ENCODE peak calls at places on chromosome 7, in ten cellular contexts. M, C, U, Q, A, P, H, R, S and E are unnamed samples.
A peak's percentile ranks its signal among the peaks of the same experiment; 100 is the strongest.

GRCh38 chr7:22821702-22822485 is 755 bp downstream of the TOMM7 start:
- DNase-seq in M (peak; percentile 9), C (no peak), U (peak; percentile 12), Q (no peak), A (no peak), P (no peak), H (no peak), R (peak; percentile 42), S (no peak), E (no peak)

GRCh38 chr7:5424689-5425506 is 1.3 kb upstream of the TNRC18 start:
- DNase-seq in M (peak; percentile 57), C (no peak), U (peak; percentile 51), Q (peak; percentile 69), A (peak; percentile 57), P (no peak), H (no peak), R (peak; percentile 66), S (no peak), E (no peak)

GRCh38 chr7:138913783-138914182 is 67.4 kb downstream of the KIAA1549 start:
- DNase-seq in M (no peak), C (no peak), U (no peak), Q (no peak), A (no peak), P (no peak), H (no peak), R (no peak), S (no peak), E (no peak)

GRCh38 chr7:157601530-157601929 is 264.7 kb downstream of the DNAJB6 start:
- DNase-seq in M (no peak), C (no peak), U (no peak), Q (no peak), A (no peak), P (no peak), H (peak; percentile 34), R (no peak), S (no peak), E (no peak)

GRCh38 chr7:20236790-20237189 is 19.6 kb upstream of the MACC1 start:
- DNase-seq in M (peak; percentile 54), C (no peak), U (peak; percentile 65), Q (no peak), A (no peak), P (no peak), H (no peak), R (no peak), S (no peak), E (no peak)

GRCh38 chr7:131497454-131497853 is 59.0 kb downstream of the PODXL start:
- DNase-seq in M (no peak), C (no peak), U (no peak), Q (no peak), A (no peak), P (no peak), H (no peak), R (no peak), S (no peak), E (no peak)

GRCh38 chr7:27110163-27110976 is 7.9 kb upstream of the HOXA2 start:
- DNase-seq in M (peak; percentile 27), C (no peak), U (peak; percentile 94), Q (peak; percentile 79), A (no peak), P (peak; percentile 83), H (no peak), R (peak; percentile 96), S (no peak), E (peak; percentile 55)

GRCh38 chr7:117802660-117803059 is 70.6 kb downstream of the CTTNBP2 start:
- DNase-seq in M (no peak), C (no peak), U (no peak), Q (no peak), A (no peak), P (no peak), H (no peak), R (no peak), S (no peak), E (no peak)

GRCh38 chr7:101124376-101125056 is 2.4 kb upstream of the SERPINE1 start:
- DNase-seq in M (peak; percentile 77), C (peak; percentile 83), U (peak; percentile 64), Q (no peak), A (no peak), P (no peak), H (no peak), R (peak; percentile 100), S (peak; percentile 77), E (no peak)

GRCh38 chr7:91947948-91948347 is 7.3 kb downstream of the AKAP9 start:
- DNase-seq in M (no peak), C (no peak), U (no peak), Q (no peak), A (no peak), P (no peak), H (no peak), R (no peak), S (no peak), E (no peak)

GRCh38 chr7:25124485-25125136 is 449 bp downstream of the CYCS start:
- DNase-seq in M (peak; percentile 10), C (no peak), U (no peak), Q (no peak), A (no peak), P (peak; percentile 10), H (no peak), R (no peak), S (no peak), E (peak; percentile 72)

GRCh38 chr7:108723343-108723957 is 153.8 kb downstream of the DNAJB9 start:
- DNase-seq in M (no peak), C (no peak), U (no peak), Q (no peak), A (no peak), P (no peak), H (no peak), R (no peak), S (no peak), E (no peak)

GRCh38 chr7:108014747-108015682 is 12.1 kb upstream of the LAMB1 start:
- DNase-seq in M (peak; percentile 85), C (no peak), U (peak; percentile 82), Q (no peak), A (no peak), P (no peak), H (no peak), R (peak; percentile 81), S (no peak), E (no peak)

GRCh38 chr7:128697301-128697905 is 25.3 kb downstream of the GARIN1A start:
- DNase-seq in M (peak; percentile 80), C (peak; percentile 22), U (no peak), Q (peak; percentile 56), A (no peak), P (peak; percentile 48), H (peak; percentile 5), R (peak; percentile 78), S (peak; percentile 17), E (no peak)

GRCh38 chr7:54544356-54545240 is 2.4 kb downstream of the VSTM2A start:
- DNase-seq in M (no peak), C (no peak), U (no peak), Q (no peak), A (no peak), P (no peak), H (no peak), R (no peak), S (no peak), E (no peak)

GRCh38 chr7:148264933-148265557 is 325.5 kb upstream of the C7orf33 start:
- DNase-seq in M (peak; percentile 18), C (no peak), U (peak; percentile 69), Q (no peak), A (peak; percentile 67), P (peak; percentile 21), H (no peak), R (peak; percentile 38), S (no peak), E (peak; percentile 53)

GRCh38 chr7:100612730-100613446 is 548 bp downstream of the MOSPD3 start:
- DNase-seq in M (no peak), C (no peak), U (peak; percentile 11), Q (no peak), A (no peak), P (no peak), H (no peak), R (no peak), S (no peak), E (peak; percentile 23)

GRCh38 chr7:77368974-77369373 is 47.2 kb downstream of the GSAP start:
- DNase-seq in M (peak; percentile 9), C (no peak), U (peak; percentile 41), Q (no peak), A (no peak), P (no peak), H (no peak), R (peak; percentile 32), S (no peak), E (no peak)

GRCh38 chr7:41834805-41835694 is 132.2 kb upstream of the INHBA start:
- DNase-seq in M (peak; percentile 53), C (no peak), U (no peak), Q (no peak), A (no peak), P (no peak), H (no peak), R (peak; percentile 76), S (no peak), E (no peak)

GRCh38 chr7:149662591-149663095 is 110.7 kb downstream of the ZNF467 start:
- DNase-seq in M (peak; percentile 43), C (no peak), U (peak; percentile 77), Q (peak; percentile 71), A (peak; percentile 17), P (no peak), H (peak; percentile 7), R (peak; percentile 60), S (no peak), E (peak; percentile 15)

GRCh38 chr7:1578513-1578912 is 8.7 kb upstream of the PSMG3 start:
- DNase-seq in M (no peak), C (no peak), U (no peak), Q (no peak), A (no peak), P (no peak), H (no peak), R (no peak), S (no peak), E (no peak)

GRCh38 chr7:112422842-112423496 is 27.3 kb upstream of the IFRD1 start:
- DNase-seq in M (peak; percentile 78), C (peak; percentile 79), U (peak; percentile 98), Q (peak; percentile 84), A (peak; percentile 42), P (peak; percentile 68), H (peak; percentile 31), R (peak; percentile 98), S (peak; percentile 65), E (no peak)

GRCh38 chr7:135800560-135800959 is 51.9 kb upstream of the FAM180A start:
- DNase-seq in M (no peak), C (no peak), U (no peak), Q (no peak), A (no peak), P (no peak), H (no peak), R (no peak), S (no peak), E (no peak)

GRCh38 chr7:42967391-42967790 is 35.2 kb downstream of the MRPL32 start:
- DNase-seq in M (no peak), C (no peak), U (no peak), Q (no peak), A (no peak), P (no peak), H (no peak), R (no peak), S (no peak), E (no peak)

GRCh38 chr7:74349621-74350020 is 60.4 kb downstream of the CLIP2 start:
- DNase-seq in M (no peak), C (no peak), U (no peak), Q (no peak), A (no peak), P (no peak), H (no peak), R (no peak), S (no peak), E (no peak)